ENCODE peak calls at places on chromosomes 2 and 18, in ten cellular contexts. E, L, M, K, B, A, X, S, O and G are unnamed samples.
A peak's percentile ranks its signal among the peaks of the same experiment; 100 is the strongest.

GRCh38 chr2:166224197-166224596 is 96.4 kb upstream of the SCN1A start:
- DNase-seq in A (no peak), O (no peak), L (no peak), X (no peak), M (no peak), K (no peak), B (no peak), S (no peak), E (no peak), G (no peak)

GRCh38 chr2:86566828-86567205 is 3.6 kb upstream of the CHMP3 start:
- DNase-seq in E (no peak), X (no peak), M (no peak), B (no peak), A (no peak), K (no peak), O (no peak), S (no peak), L (no peak), G (no peak)

GRCh38 chr2:25342372-25343186 is 854 bp upstream of the DNMT3A start:
- DNase-seq in A (peak; percentile 81), S (peak; percentile 74), E (no peak), X (peak; percentile 75), L (peak; percentile 85), B (peak; percentile 91), M (no peak), K (peak; percentile 98), O (peak; percentile 81), G (peak; percentile 84)

GRCh38 chr2:64976276-64976675 is 12.9 kb upstream of the SLC1A4 start:
- DNase-seq in X (no peak), E (no peak), A (no peak), B (no peak), L (no peak), M (no peak), S (no peak), O (no peak), K (no peak), G (no peak)

GRCh38 chr2:202638710-202639109 is 3.9 kb downstream of the FAM117B start:
- DNase-seq in M (no peak), A (no peak), B (no peak), S (no peak), X (no peak), O (no peak), K (no peak), E (no peak), L (no peak), G (no peak)

GRCh38 chr18:54983041-54983686 is 23.9 kb upstream of the CCDC68 start:
- DNase-seq in X (no peak), S (no peak), B (no peak), M (no peak), K (no peak), O (peak; percentile 68), L (no peak), A (no peak), E (peak; percentile 53), G (no peak)

GRCh38 chr2:204982303-204982702 is 437.0 kb downstream of the PARD3B start:
- DNase-seq in M (no peak), A (no peak), S (no peak), L (no peak), O (peak; percentile 14), B (no peak), X (no peak), K (peak; percentile 54), E (peak; percentile 12), G (no peak)

GRCh38 chr2:144894612-144895300 is 374.8 kb upstream of the ZEB2 start:
- DNase-seq in M (no peak), A (no peak), L (no peak), X (no peak), K (peak; percentile 77), E (no peak), S (no peak), B (no peak), O (no peak), G (no peak)

GRCh38 chr2:66577331-66578041 is 142.6 kb downstream of the MEIS1 start:
- DNase-seq in X (no peak), K (peak; percentile 79), B (no peak), S (peak; percentile 75), O (no peak), L (no peak), A (no peak), M (no peak), E (no peak), G (peak; percentile 65)

GRCh38 chr2:32502941-32503340 is 124.9 kb upstream of the TTC27 start:
- DNase-seq in K (no peak), A (no peak), B (no peak), O (no peak), E (no peak), M (no peak), L (no peak), X (no peak), S (no peak), G (no peak)

GRCh38 chr2:135685361-135685760 is 56.3 kb upstream of the UBXN4 start:
- DNase-seq in K (no peak), S (no peak), A (no peak), L (no peak), O (peak; percentile 36), E (no peak), X (no peak), M (no peak), B (no peak), G (no peak)

GRCh38 chr2:134760385-134760784 is 41.6 kb upstream of the TMEM163 start:
- DNase-seq in A (no peak), E (no peak), X (no peak), O (no peak), S (no peak), M (no peak), K (no peak), B (no peak), L (no peak), G (no peak)

GRCh38 chr2:143686585-143687164 is 557.5 kb downstream of the ARHGAP15 start:
- DNase-seq in M (no peak), L (no peak), A (no peak), B (no peak), E (peak; percentile 26), O (peak; percentile 36), S (no peak), X (no peak), K (no peak), G (no peak)

GRCh38 chr18:79107886-79108285 is 38.7 kb downstream of the ATP9B start:
- DNase-seq in M (no peak), L (no peak), E (no peak), S (no peak), K (no peak), X (no peak), A (no peak), B (no peak), O (no peak), G (no peak)

GRCh38 chr2:25885933-25886332 is 7.6 kb upstream of the ASXL2 start:
- DNase-seq in O (peak; percentile 93), X (no peak), S (no peak), A (no peak), L (no peak), B (no peak), K (no peak), E (peak; percentile 15), M (no peak), G (no peak)

GRCh38 chr2:30757737-30758136 is 49.5 kb downstream of the CAPN13 start:
- DNase-seq in E (no peak), S (no peak), X (no peak), B (peak; percentile 37), O (no peak), M (no peak), A (no peak), L (no peak), K (no peak), G (no peak)

GRCh38 chr2:235511187-235511661 is 17.4 kb downstream of the AGAP1 start:
- DNase-seq in S (no peak), A (no peak), M (peak; percentile 73), E (no peak), O (peak; percentile 93), X (no peak), B (peak; percentile 84), K (peak; percentile 70), L (no peak), G (peak; percentile 81)

GRCh38 chr2:48420512-48421197 is 109.3 kb upstream of the STON1 start:
- DNase-seq in A (peak; percentile 89), E (peak; percentile 81), O (peak; percentile 88), L (peak; percentile 92), X (peak; percentile 84), S (peak; percentile 89), M (peak; percentile 81), K (peak; percentile 96), B (peak; percentile 90), G (peak; percentile 87)
- H3K4me3 ChIP-seq in A (peak overlapping the region; percentile 44), E (no peak overlapping the region), O (no peak overlapping the region), L (no peak overlapping the region), X (peak overlapping the region; percentile 33), S (no peak overlapping the region), M (no peak overlapping the region), K (no peak overlapping the region), B (no peak overlapping the region), G (no peak overlapping the region)

GRCh38 chr18:70047931-70048603 is 100.4 kb upstream of the CD226 start:
- DNase-seq in K (no peak), M (peak; percentile 69), L (no peak), A (no peak), B (no peak), X (no peak), O (peak; percentile 75), S (no peak), E (peak; percentile 11), G (no peak)
- H3K4me3 ChIP-seq in K (no peak overlapping the region), M (peak overlapping the region; percentile 28), L (no peak overlapping the region), A (peak overlapping the region; percentile 53), B (no peak overlapping the region), X (no peak overlapping the region), O (no peak overlapping the region), S (no peak overlapping the region), E (no peak overlapping the region), G (no peak overlapping the region)

GRCh38 chr2:118853129-118853640 is 5.7 kb upstream of the EN1 start:
- DNase-seq in L (no peak), M (no peak), B (no peak), X (no peak), E (no peak), S (no peak), K (no peak), O (no peak), A (no peak), G (no peak)

GRCh38 chr2:118853647-118854367 is 6.4 kb upstream of the EN1 start:
- DNase-seq in A (no peak), X (no peak), B (no peak), E (no peak), M (no peak), O (no peak), L (no peak), S (no peak), K (peak; percentile 65), G (no peak)

GRCh38 chr2:118850901-118851268 is 3.4 kb upstream of the EN1 start:
- DNase-seq in X (no peak), B (no peak), L (no peak), O (no peak), A (no peak), M (no peak), E (no peak), K (no peak), S (no peak), G (no peak)

GRCh38 chr2:118851650-118852049 is 4.2 kb upstream of the EN1 start:
- DNase-seq in L (no peak), K (peak; percentile 57), B (no peak), O (no peak), A (no peak), M (no peak), S (no peak), E (no peak), X (no peak), G (no peak)

GRCh38 chr2:118852605-118853128 is 5.2 kb upstream of the EN1 start:
- DNase-seq in L (no peak), B (no peak), X (no peak), S (no peak), K (peak; percentile 72), E (no peak), M (no peak), O (no peak), A (no peak), G (no peak)
- H3K4me3 ChIP-seq in L (no peak overlapping the region), B (no peak overlapping the region), X (no peak overlapping the region), S (no peak overlapping the region), K (no peak overlapping the region), E (no peak overlapping the region), M (no peak overlapping the region), O (no peak overlapping the region), A (no peak overlapping the region), G (no peak overlapping the region)

GRCh38 chr2:232203166-232203891 is 175.2 kb upstream of the ALPP start:
- DNase-seq in B (no peak), E (no peak), S (no peak), X (no peak), L (no peak), M (no peak), O (peak; percentile 17), K (no peak), A (no peak), G (no peak)
- H3K4me3 ChIP-seq in B (no peak overlapping the region), E (no peak overlapping the region), S (no peak overlapping the region), X (no peak overlapping the region), L (no peak overlapping the region), M (no peak overlapping the region), O (no peak overlapping the region), K (no peak overlapping the region), A (no peak overlapping the region), G (no peak overlapping the region)